ENCODE peak calls at places on chromosomes 12 and 14, in five cellular contexts. One of them, this sample, is unnamed.

GRCh38 chr12:8837291-8837690 is 14.9 kb downstream of the A2ML1 start:
- DNase-seq in AG09309: no peak
- DNase-seq in tibial artery: no peak
- DNase-seq in foreskin fibroblast: no peak
- DNase-seq in body of pancreas: no peak
- DNase-seq in this sample: no peak

GRCh38 chr12:57657744-57658143 is 24.7 kb upstream of the B4GALNT1 start:
- DNase-seq in AG09309: no peak
- DNase-seq in tibial artery: no peak
- DNase-seq in foreskin fibroblast: peak
- DNase-seq in body of pancreas: peak
- DNase-seq in this sample: no peak

GRCh38 chr12:70418101-70418500 is 52.0 kb downstream of the KCNMB4 start:
- DNase-seq in AG09309: peak
- DNase-seq in tibial artery: no peak
- DNase-seq in foreskin fibroblast: no peak
- DNase-seq in body of pancreas: no peak
- DNase-seq in this sample: no peak

GRCh38 chr14:104139460-104140212 is 1.2 kb downstream of the KIF26A start:
- DNase-seq in AG09309: no peak
- DNase-seq in tibial artery: peak
- DNase-seq in foreskin fibroblast: no peak
- DNase-seq in body of pancreas: no peak
- DNase-seq in this sample: no peak

GRCh38 chr14:92651106-92651792 is 97.2 kb downstream of the LGMN start:
- DNase-seq in AG09309: no peak
- DNase-seq in tibial artery: peak
- DNase-seq in foreskin fibroblast: no peak
- DNase-seq in body of pancreas: peak
- DNase-seq in this sample: peak

GRCh38 chr12:94977766-94978468 is 25.6 kb downstream of the NDUFA12 start:
- DNase-seq in AG09309: no peak
- DNase-seq in tibial artery: no peak
- DNase-seq in foreskin fibroblast: no peak
- DNase-seq in body of pancreas: no peak
- DNase-seq in this sample: no peak

GRCh38 chr14:74945852-74946658 is 9.3 kb downstream of the PGF start:
- DNase-seq in AG09309: no peak
- DNase-seq in tibial artery: peak
- DNase-seq in foreskin fibroblast: peak
- DNase-seq in body of pancreas: peak
- DNase-seq in this sample: peak

GRCh38 chr12:2417761-2418160 is 365.0 kb downstream of the CACNA1C start:
- DNase-seq in AG09309: no peak
- DNase-seq in tibial artery: no peak
- DNase-seq in foreskin fibroblast: no peak
- DNase-seq in body of pancreas: no peak
- DNase-seq in this sample: no peak

GRCh38 chr12:40853221-40853620 is 161.0 kb downstream of the CNTN1 start:
- DNase-seq in AG09309: no peak
- DNase-seq in tibial artery: no peak
- DNase-seq in foreskin fibroblast: no peak
- DNase-seq in body of pancreas: no peak
- DNase-seq in this sample: no peak

DNA sequence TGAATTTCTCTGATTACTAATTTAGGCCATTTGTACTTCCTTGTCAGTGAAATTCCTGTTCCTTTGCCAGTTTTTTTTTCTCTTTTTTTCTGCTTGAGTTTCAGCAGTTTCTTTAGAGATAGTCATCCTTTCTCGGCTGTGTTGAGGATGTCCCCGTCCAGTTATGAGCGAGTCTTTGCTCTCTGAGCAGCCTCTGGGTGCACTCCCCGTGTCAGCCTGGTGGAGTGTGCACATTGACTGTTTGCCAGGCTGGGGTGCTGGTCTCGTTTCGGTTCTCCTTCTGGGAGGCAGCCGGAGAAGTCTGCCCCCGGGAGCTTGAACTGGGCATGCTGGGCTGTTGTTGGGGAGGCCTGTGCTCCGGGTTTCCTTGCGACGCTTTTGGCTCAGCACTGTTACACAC is 3.0 kb downstream of the PACS2 start:
- DNase-seq in AG09309: no peak
- DNase-seq in tibial artery: peak
- DNase-seq in foreskin fibroblast: peak
- DNase-seq in body of pancreas: peak
- DNase-seq in this sample: no peak
- H3K4me3 ChIP-seq in AG09309: no peak
- H3K4me3 ChIP-seq in tibial artery: peak
- H3K4me3 ChIP-seq in foreskin fibroblast: peak
- H3K4me3 ChIP-seq in body of pancreas: no peak
- H3K4me3 ChIP-seq in this sample: no peak

GRCh38 chr12:87305481-87305880 is 723.7 kb downstream of the C12orf50 start:
- DNase-seq in AG09309: no peak
- DNase-seq in tibial artery: no peak
- DNase-seq in foreskin fibroblast: peak
- DNase-seq in body of pancreas: no peak
- DNase-seq in this sample: no peak

GRCh38 chr12:87304406-87304805 is 724.8 kb downstream of the C12orf50 start:
- DNase-seq in AG09309: no peak
- DNase-seq in tibial artery: no peak
- DNase-seq in foreskin fibroblast: no peak
- DNase-seq in body of pancreas: no peak
- DNase-seq in this sample: no peak

GRCh38 chr12:87303396-87304012 is 725.7 kb downstream of the C12orf50 start:
- DNase-seq in AG09309: no peak
- DNase-seq in tibial artery: no peak
- DNase-seq in foreskin fibroblast: no peak
- DNase-seq in body of pancreas: no peak
- DNase-seq in this sample: no peak

DNA sequence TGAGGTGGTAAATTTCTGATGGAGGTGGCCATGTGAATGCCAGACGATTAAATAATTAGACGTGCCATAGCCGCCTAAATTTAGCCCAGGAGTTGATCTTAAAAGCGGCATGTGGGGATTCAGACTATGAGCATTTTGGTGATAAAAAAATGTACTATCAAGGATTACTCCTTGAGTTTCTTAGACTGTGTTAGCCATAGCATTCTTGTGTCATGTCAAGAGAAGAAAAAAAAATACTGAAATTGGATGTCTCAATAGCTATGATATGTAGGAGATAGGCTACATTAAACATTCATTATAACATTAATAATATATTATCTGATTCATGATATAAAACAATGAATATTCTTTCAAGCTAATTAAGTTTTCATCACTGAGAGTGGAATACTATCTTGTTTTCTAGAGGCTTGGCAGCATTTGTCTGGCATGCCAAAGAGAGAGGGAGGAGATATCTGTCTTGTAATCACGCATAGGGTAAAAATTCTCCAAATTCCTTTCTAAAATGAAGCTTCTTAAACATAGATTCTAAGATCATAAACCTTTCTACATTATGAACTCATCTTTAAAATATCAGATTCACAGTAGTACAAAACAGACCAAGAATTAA is 727.0 kb downstream of the C12orf50 start:
- DNase-seq in AG09309: no peak
- DNase-seq in tibial artery: no peak
- DNase-seq in foreskin fibroblast: no peak
- DNase-seq in body of pancreas: no peak
- DNase-seq in this sample: no peak
- H3K4me3 ChIP-seq in AG09309: no peak
- H3K4me3 ChIP-seq in tibial artery: no peak
- H3K4me3 ChIP-seq in foreskin fibroblast: no peak
- H3K4me3 ChIP-seq in body of pancreas: no peak
- H3K4me3 ChIP-seq in this sample: no peak

GRCh38 chr14:67270933-67271332 is 29.7 kb downstream of the PALS1 start:
- DNase-seq in AG09309: no peak
- DNase-seq in tibial artery: no peak
- DNase-seq in foreskin fibroblast: no peak
- DNase-seq in body of pancreas: no peak
- DNase-seq in this sample: no peak

GRCh38 chr14:67267929-67268328 is 26.7 kb downstream of the PALS1 start:
- DNase-seq in AG09309: no peak
- DNase-seq in tibial artery: no peak
- DNase-seq in foreskin fibroblast: no peak
- DNase-seq in body of pancreas: no peak
- DNase-seq in this sample: no peak

GRCh38 chr14:67269338-67270060 is 28.3 kb downstream of the PALS1 start:
- DNase-seq in AG09309: peak
- DNase-seq in tibial artery: no peak
- DNase-seq in foreskin fibroblast: peak
- DNase-seq in body of pancreas: no peak
- DNase-seq in this sample: no peak

GRCh38 chr14:67268456-67269115 is 27.4 kb downstream of the PALS1 start:
- DNase-seq in AG09309: no peak
- DNase-seq in tibial artery: no peak
- DNase-seq in foreskin fibroblast: no peak
- DNase-seq in body of pancreas: no peak
- DNase-seq in this sample: no peak

DNA sequence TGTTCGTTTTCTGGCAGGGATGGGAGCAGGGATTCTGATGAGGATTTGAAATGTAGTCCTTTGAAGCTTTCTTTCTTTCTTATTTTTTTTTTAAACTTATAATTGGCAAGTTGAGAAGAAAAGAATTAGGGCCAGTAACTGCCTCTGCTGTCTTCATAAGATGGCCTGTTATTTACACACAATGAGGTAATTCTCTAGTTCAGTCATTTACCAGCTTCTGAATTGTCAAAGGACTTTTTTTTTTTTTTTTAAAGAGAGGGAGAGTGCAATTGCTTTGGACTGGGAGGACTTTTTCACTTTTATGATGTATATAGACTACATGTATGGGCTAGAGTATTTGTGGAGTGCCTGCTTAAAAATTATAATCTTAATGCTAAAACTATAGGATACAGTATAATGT is 29.1 kb downstream of the PALS1 start:
- DNase-seq in AG09309: no peak
- DNase-seq in tibial artery: no peak
- DNase-seq in foreskin fibroblast: no peak
- DNase-seq in body of pancreas: no peak
- DNase-seq in this sample: no peak
- H3K4me3 ChIP-seq in AG09309: no peak
- H3K4me3 ChIP-seq in tibial artery: no peak
- H3K4me3 ChIP-seq in foreskin fibroblast: no peak
- H3K4me3 ChIP-seq in body of pancreas: no peak
- H3K4me3 ChIP-seq in this sample: no peak

DNA sequence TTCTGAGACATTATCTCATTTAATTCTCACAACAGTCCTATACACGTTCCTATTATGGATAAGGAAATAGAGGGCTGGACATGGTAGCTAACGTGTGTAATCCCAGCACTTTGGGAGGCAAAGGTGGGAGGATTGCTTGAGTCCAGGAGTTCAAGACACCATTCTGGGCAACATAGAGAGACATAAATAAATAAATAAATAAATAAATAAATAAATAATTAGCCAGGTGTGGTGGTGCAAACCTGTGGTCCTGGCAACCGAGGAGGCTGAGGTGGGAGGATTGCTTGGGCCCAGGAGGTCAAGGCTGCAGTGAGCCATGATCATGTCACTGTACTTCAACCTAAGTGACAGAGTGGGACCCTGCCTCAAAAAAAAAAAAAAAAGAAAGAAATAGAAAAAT is 22.6 kb downstream of the DACT1 start:
- DNase-seq in AG09309: no peak
- DNase-seq in tibial artery: no peak
- DNase-seq in foreskin fibroblast: no peak
- DNase-seq in body of pancreas: no peak
- DNase-seq in this sample: no peak
- H3K4me3 ChIP-seq in AG09309: no peak
- H3K4me3 ChIP-seq in tibial artery: no peak
- H3K4me3 ChIP-seq in foreskin fibroblast: no peak
- H3K4me3 ChIP-seq in body of pancreas: no peak
- H3K4me3 ChIP-seq in this sample: no peak

GRCh38 chr12:121452356-121453021 is 52.6 kb downstream of the RNF34 start:
- DNase-seq in AG09309: no peak
- DNase-seq in tibial artery: no peak
- DNase-seq in foreskin fibroblast: no peak
- DNase-seq in body of pancreas: no peak
- DNase-seq in this sample: no peak
- H3K4me3 ChIP-seq in AG09309: no peak
- H3K4me3 ChIP-seq in tibial artery: peak
- H3K4me3 ChIP-seq in foreskin fibroblast: no peak
- H3K4me3 ChIP-seq in body of pancreas: no peak
- H3K4me3 ChIP-seq in this sample: peak

DNA sequence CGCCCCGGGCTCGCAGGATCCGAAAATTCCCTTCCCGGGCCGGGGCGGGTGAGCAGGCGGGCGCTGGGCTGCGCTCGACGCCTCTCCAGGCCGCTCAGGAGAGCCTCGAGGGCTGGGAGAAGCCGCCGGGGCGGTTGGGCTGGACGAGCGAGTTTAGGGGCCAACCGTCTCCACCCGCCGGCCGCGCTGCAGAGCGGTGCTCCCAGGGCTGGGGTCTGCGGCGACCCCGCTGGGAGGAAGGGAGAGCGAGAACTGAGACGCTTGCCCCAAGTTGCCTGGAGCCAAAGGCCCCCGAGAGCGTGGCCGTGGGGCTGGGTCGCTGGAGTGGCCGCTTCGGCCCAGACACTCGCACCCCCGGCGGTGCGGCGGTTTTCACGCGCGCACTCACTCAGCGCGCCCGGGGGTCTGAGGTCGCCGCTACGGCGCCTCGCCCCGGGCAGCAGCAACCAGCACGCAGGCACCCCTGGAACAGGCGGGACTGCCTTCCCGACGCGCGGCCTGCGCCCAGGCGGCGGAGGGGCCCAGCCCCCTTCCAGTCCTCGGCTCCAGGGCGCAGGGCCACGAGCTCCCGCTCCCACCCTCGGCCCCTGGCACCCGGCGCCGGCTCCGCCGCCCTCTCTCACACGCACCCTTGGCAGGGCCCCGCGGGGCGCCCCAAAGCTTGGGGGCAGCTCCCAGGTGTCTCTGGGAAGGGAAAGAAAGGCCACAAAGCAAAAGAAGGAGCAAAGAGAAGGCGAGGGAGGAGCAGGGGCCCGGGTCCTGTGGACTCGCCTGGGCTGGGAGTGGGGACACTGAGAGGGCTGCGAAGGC is 586 bp upstream of the EFS start:
- DNase-seq in AG09309: no peak
- DNase-seq in tibial artery: peak
- DNase-seq in foreskin fibroblast: no peak
- DNase-seq in body of pancreas: no peak
- DNase-seq in this sample: no peak
- H3K4me3 ChIP-seq in AG09309: peak
- H3K4me3 ChIP-seq in tibial artery: peak
- H3K4me3 ChIP-seq in foreskin fibroblast: peak
- H3K4me3 ChIP-seq in body of pancreas: no peak
- H3K4me3 ChIP-seq in this sample: peak